ENCODE peak calls at places on chromosomes 4 and X, in four cellular contexts. B is Panc1, H is endothelial cell of umbilical vein, U is HCT116. I is an unnamed sample.

GRCh38 chr4:73435984-73436383 is at the start of gene AFP:
- DNase-seq in B (no peak), H (no peak), U (no peak), I (no peak)

GRCh38 chr4:78560296-78560963 is 8.9 kb downstream of the ANXA3 start:
- DNase-seq in B (no peak), H (peak), U (peak), I (no peak)

GRCh38 chr4:25914670-25915358 is 794 bp downstream of the SMIM20 start:
- DNase-seq in B (no peak), H (no peak), U (no peak), I (no peak)

GRCh38 chr4:158946825-158947224 is 156.1 kb upstream of the RAPGEF2 start:
- DNase-seq in B (no peak), H (no peak), U (no peak), I (no peak)

GRCh38 chrX:131588995-131589394 is 45.1 kb downstream of the OR13H1 start:
- DNase-seq in B (no peak), H (no peak), U (no peak), I (no peak)

GRCh38 chr4:153115322-153116100 is 88.7 kb upstream of the TRIM2 start:
- DNase-seq in B (peak), H (peak), U (peak), I (peak)

GRCh38 chr4:74794341-74794801 is at the start of gene BTC:
- DNase-seq in B (peak), H (no peak), U (peak), I (peak)

GRCh38 chr4:19580090-19580489 is 671.6 kb upstream of the SLIT2 start:
- DNase-seq in B (no peak), H (no peak), U (no peak), I (no peak)

GRCh38 chrX:20515841-20516461 is 249.2 kb upstream of the RPS6KA3 start:
- DNase-seq in B (peak), H (peak), U (peak), I (peak)

GRCh38 chrX:109936598-109936997 is 66.3 kb upstream of the TMEM164 start:
- DNase-seq in B (no peak), H (no peak), U (no peak), I (no peak)

GRCh38 chr4:133130171-133130570 is 18.9 kb upstream of the PCDH10 start:
- DNase-seq in B (no peak), H (peak), U (no peak), I (no peak)

GRCh38 chrX:102867254-102867653 is 69.8 kb upstream of the RAB40AL start:
- DNase-seq in B (no peak), H (no peak), U (no peak), I (no peak)

GRCh38 chr4:146132445-146132844 is 43.1 kb upstream of the LSM6 start:
- DNase-seq in B (no peak), H (no peak), U (no peak), I (no peak)

GRCh38 chrX:4182010-4182806 is 468.8 kb upstream of the PRKX start:
- DNase-seq in B (no peak), H (no peak), U (no peak), I (no peak)

GRCh38 chr4:186829740-186830449 is 106.2 kb upstream of the FAT1 start:
- DNase-seq in B (no peak), H (peak), U (peak), I (no peak)

GRCh38 chr4:159764343-159764952 is 661.6 kb downstream of the RAPGEF2 start:
- DNase-seq in B (no peak), H (peak), U (peak), I (peak)

GRCh38 chr4:1154523-1155182 is 17.7 kb downstream of the SPON2 start:
- DNase-seq in B (no peak), H (no peak), U (no peak), I (no peak)

GRCh38 chr4:67678612-67679011 is 22.3 kb downstream of the UBA6 start:
- DNase-seq in B (no peak), H (no peak), U (no peak), I (no peak)

GRCh38 chrX:108415891-108416290 is 22.3 kb downstream of the COL4A6 start:
- DNase-seq in B (no peak), H (peak), U (no peak), I (no peak)

GRCh38 chr4:147340547-147341225 is 140.2 kb upstream of the EDNRA start:
- DNase-seq in B (no peak), H (peak), U (peak), I (no peak)

GRCh38 chr4:23730998-23731397 is 158.8 kb downstream of the PPARGC1A start:
- DNase-seq in B (no peak), H (no peak), U (no peak), I (no peak)

GRCh38 chrX:3094261-3094660 is 53.0 kb downstream of the ARSF start:
- DNase-seq in B (no peak), H (no peak), U (peak), I (no peak)

GRCh38 chr4:111854494-111855087 is 290.7 kb upstream of the FAM241A start:
- DNase-seq in B (peak), H (peak), U (peak), I (peak)

GRCh38 chr4:7699040-7699439 is 240.6 kb downstream of the AFAP1 start:
- DNase-seq in B (no peak), H (no peak), U (no peak), I (no peak)

GRCh38 chr4:30744957-30745640 is 24.9 kb downstream of the PCDH7 start:
- DNase-seq in B (no peak), H (peak), U (no peak), I (no peak)

GRCh38 chr4:40515398-40516293 is 114.0 kb downstream of the RBM47 start:
- DNase-seq in B (no peak), H (no peak), U (no peak), I (no peak)
- TF ChIP-seq POLR2AphosphoS5 in B (no peak), H (no peak), U (no peak), I (no peak)

DNA sequence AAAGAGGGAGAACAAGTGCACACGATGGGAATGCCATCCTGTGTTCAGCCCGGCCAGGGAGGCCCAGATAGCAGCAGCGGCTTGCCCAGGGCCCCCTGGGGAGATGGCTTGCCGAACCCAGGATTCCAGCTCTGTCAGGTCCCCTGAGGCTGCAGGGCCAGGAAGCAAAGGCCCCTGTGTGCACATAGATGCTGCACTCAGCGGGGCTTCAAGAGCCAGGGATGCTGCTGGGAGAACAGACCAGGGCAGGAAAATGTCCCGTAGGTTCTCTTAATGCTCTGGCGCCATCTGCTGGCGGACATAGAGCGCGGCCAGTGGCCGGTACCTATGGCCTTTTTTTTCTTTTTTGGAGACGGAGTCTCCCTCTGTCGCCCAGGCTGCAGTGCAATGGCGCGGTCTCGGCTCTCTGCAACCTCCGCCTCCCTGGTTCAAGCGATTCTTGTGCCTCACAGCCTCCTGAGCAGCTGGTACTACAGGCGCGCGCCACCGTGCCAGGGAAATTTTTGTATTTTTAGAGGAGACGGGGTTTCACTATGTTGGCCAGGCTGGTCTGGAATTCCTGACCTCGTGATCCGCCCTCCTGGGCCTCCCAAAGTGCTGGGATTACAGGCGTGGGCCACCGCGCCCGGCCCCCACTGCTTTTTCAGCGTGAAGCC is 22.4 kb downstream of the MED28 start:
- DNase-seq in B (peak), H (peak), U (peak), I (peak)
- TF ChIP-seq CTCF in B (peak), H (peak), U (peak), I (peak)

GRCh38 chr4:57234252-57234775 is 124.1 kb upstream of the IGFBP7 start:
- DNase-seq in B (no peak), H (no peak), U (no peak), I (no peak)

GRCh38 chr4:57233391-57233790 is 123.2 kb upstream of the IGFBP7 start:
- DNase-seq in B (no peak), H (peak), U (no peak), I (peak)

GRCh38 chr4:57231781-57232180 is 121.6 kb upstream of the IGFBP7 start:
- DNase-seq in B (no peak), H (no peak), U (no peak), I (no peak)
- TF ChIP-seq POLR2AphosphoS5 in B (no peak), H (no peak), U (no peak), I (no peak)

GRCh38 chr4:40301592-40301991 is 33.5 kb upstream of the CHRNA9 start:
- DNase-seq in B (no peak), H (no peak), U (no peak), I (no peak)

GRCh38 chr4:40305329-40306193 is 29.6 kb upstream of the CHRNA9 start:
- DNase-seq in B (no peak), H (no peak), U (no peak), I (no peak)

GRCh38 chr4:40306203-40306602 is 28.9 kb upstream of the CHRNA9 start:
- DNase-seq in B (no peak), H (no peak), U (no peak), I (no peak)

GRCh38 chr4:40300371-40301162 is 34.6 kb upstream of the CHRNA9 start:
- DNase-seq in B (no peak), H (no peak), U (no peak), I (no peak)

DNA sequence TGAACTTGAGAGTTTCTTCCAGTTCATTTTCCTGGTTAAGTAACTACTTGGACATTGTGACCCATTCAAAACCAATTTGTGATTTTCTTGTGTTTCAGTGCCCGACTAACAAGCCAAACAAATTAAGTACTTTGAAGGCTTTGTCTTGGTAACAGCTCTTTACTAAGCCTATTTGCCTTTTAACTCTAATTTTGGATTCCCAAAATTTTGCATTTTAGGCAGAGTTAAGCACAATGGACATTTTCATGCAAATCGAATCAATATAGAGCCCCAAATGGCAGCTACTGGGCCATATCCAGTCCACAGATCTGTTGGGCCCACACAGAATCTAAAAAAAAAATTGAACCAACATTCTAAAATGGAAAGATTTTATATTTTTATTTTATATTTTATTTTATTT is 31.4 kb upstream of the CHRNA9 start:
- DNase-seq in B (no peak), H (no peak), U (no peak), I (no peak)
- TF ChIP-seq CTCF in B (no peak), H (no peak), U (no peak), I (no peak)

GRCh38 chr4:98602270-98602669 is 56.1 kb downstream of the TSPAN5 start:
- DNase-seq in B (no peak), H (no peak), U (no peak), I (no peak)

GRCh38 chr4:98605216-98605615 is 53.2 kb downstream of the TSPAN5 start:
- DNase-seq in B (no peak), H (no peak), U (no peak), I (no peak)

GRCh38 chr4:98601719-98602118 is 56.7 kb downstream of the TSPAN5 start:
- DNase-seq in B (no peak), H (peak), U (no peak), I (no peak)

GRCh38 chr4:98604723-98605122 is 53.7 kb downstream of the TSPAN5 start:
- DNase-seq in B (no peak), H (no peak), U (no peak), I (no peak)

GRCh38 chr4:98603683-98604573 is 54.5 kb downstream of the TSPAN5 start:
- DNase-seq in B (no peak), H (no peak), U (no peak), I (no peak)
- TF ChIP-seq POLR2AphosphoS5 in B (no peak), H (no peak), U (no peak), I (no peak)